ENCODE peak calls at places on chromosome 2, in eight cellular contexts. One of them, this sample, is unnamed.

GRCh38 chr2:2127474-2127873 is 203.6 kb downstream of the MYT1L start:
- DNase-seq in NB4: no peak
- DNase-seq in HepG2: no peak
- DNase-seq in endothelial cell of umbilical vein: no peak
- DNase-seq in H1: no peak
- DNase-seq in HCT116: no peak
- DNase-seq in K562: no peak
- DNase-seq in GM12878: no peak
- DNase-seq in this sample: no peak

GRCh38 chr2:178414266-178415247 is 36.4 kb downstream of the PRKRA start:
- DNase-seq in NB4: peak
- DNase-seq in HCT116: peak
- DNase-seq in GM12878: peak
- DNase-seq in K562: peak
- DNase-seq in endothelial cell of umbilical vein: peak
- DNase-seq in H1: peak
- DNase-seq in HepG2: peak
- DNase-seq in this sample: peak

GRCh38 chr2:9753276-9753600 is 90.0 kb upstream of the TAF1B start:
- DNase-seq in NB4: peak
- DNase-seq in endothelial cell of umbilical vein: peak
- DNase-seq in H1: no peak
- DNase-seq in HepG2: no peak
- DNase-seq in GM12878: peak
- DNase-seq in HCT116: peak
- DNase-seq in K562: peak
- DNase-seq in this sample: peak

GRCh38 chr2:28352104-28352503 is 40.6 kb upstream of the FOSL2 start:
- DNase-seq in HepG2: no peak
- DNase-seq in NB4: no peak
- DNase-seq in GM12878: no peak
- DNase-seq in K562: no peak
- DNase-seq in H1: no peak
- DNase-seq in endothelial cell of umbilical vein: no peak
- DNase-seq in HCT116: no peak
- DNase-seq in this sample: no peak

GRCh38 chr2:188645982-188646381 is 328.2 kb upstream of the COL3A1 start:
- DNase-seq in H1: no peak
- DNase-seq in HCT116: no peak
- DNase-seq in HepG2: no peak
- DNase-seq in endothelial cell of umbilical vein: no peak
- DNase-seq in K562: no peak
- DNase-seq in GM12878: no peak
- DNase-seq in NB4: no peak
- DNase-seq in this sample: no peak

GRCh38 chr2:8310557-8311455 is 371.1 kb upstream of the ID2 start:
- DNase-seq in HCT116: no peak
- DNase-seq in NB4: peak
- DNase-seq in H1: no peak
- DNase-seq in endothelial cell of umbilical vein: no peak
- DNase-seq in HepG2: no peak
- DNase-seq in K562: no peak
- DNase-seq in GM12878: no peak
- DNase-seq in this sample: no peak

GRCh38 chr2:197613509-197613987 is 61.8 kb downstream of the RFTN2 start:
- DNase-seq in HCT116: no peak
- DNase-seq in endothelial cell of umbilical vein: no peak
- DNase-seq in HepG2: peak
- DNase-seq in K562: no peak
- DNase-seq in H1: no peak
- DNase-seq in GM12878: no peak
- DNase-seq in NB4: no peak
- DNase-seq in this sample: no peak

GRCh38 chr2:151842830-151843668 is 14.8 kb upstream of the ARL5A start:
- DNase-seq in HepG2: peak
- DNase-seq in endothelial cell of umbilical vein: no peak
- DNase-seq in NB4: no peak
- DNase-seq in H1: no peak
- DNase-seq in HCT116: no peak
- DNase-seq in GM12878: no peak
- DNase-seq in K562: no peak
- DNase-seq in this sample: no peak

GRCh38 chr2:225615514-225615913 is 216.0 kb downstream of the NYAP2 start:
- DNase-seq in endothelial cell of umbilical vein: no peak
- DNase-seq in K562: no peak
- DNase-seq in HepG2: no peak
- DNase-seq in HCT116: no peak
- DNase-seq in NB4: no peak
- DNase-seq in GM12878: no peak
- DNase-seq in H1: no peak
- DNase-seq in this sample: no peak

GRCh38 chr2:120856421-120856862 is 120.8 kb downstream of the GLI2 start:
- DNase-seq in K562: peak
- DNase-seq in endothelial cell of umbilical vein: no peak
- DNase-seq in H1: no peak
- DNase-seq in GM12878: no peak
- DNase-seq in HepG2: no peak
- DNase-seq in NB4: no peak
- DNase-seq in HCT116: no peak
- DNase-seq in this sample: peak

GRCh38 chr2:146659976-146660375 is 1184.9 kb upstream of the ACVR2A start:
- DNase-seq in HepG2: no peak
- DNase-seq in NB4: no peak
- DNase-seq in H1: no peak
- DNase-seq in GM12878: no peak
- DNase-seq in endothelial cell of umbilical vein: no peak
- DNase-seq in K562: no peak
- DNase-seq in HCT116: no peak
- DNase-seq in this sample: no peak

GRCh38 chr2:194705398-194705797 is 951.6 kb upstream of the SLC39A10 start:
- DNase-seq in endothelial cell of umbilical vein: no peak
- DNase-seq in HepG2: no peak
- DNase-seq in HCT116: no peak
- DNase-seq in K562: no peak
- DNase-seq in H1: no peak
- DNase-seq in NB4: no peak
- DNase-seq in GM12878: no peak
- DNase-seq in this sample: no peak

GRCh38 chr2:37776487-37776886 is 105.0 kb upstream of the CDC42EP3 start:
- DNase-seq in K562: no peak
- DNase-seq in HepG2: no peak
- DNase-seq in endothelial cell of umbilical vein: peak
- DNase-seq in NB4: peak
- DNase-seq in H1: peak
- DNase-seq in GM12878: no peak
- DNase-seq in HCT116: peak
- DNase-seq in this sample: peak

GRCh38 chr2:10580170-10580539 is 109.6 kb downstream of the NOL10 start:
- DNase-seq in NB4: no peak
- DNase-seq in GM12878: no peak
- DNase-seq in H1: no peak
- DNase-seq in HepG2: no peak
- DNase-seq in endothelial cell of umbilical vein: no peak
- DNase-seq in HCT116: no peak
- DNase-seq in K562: no peak
- DNase-seq in this sample: no peak

GRCh38 chr2:127498386-127498785 is 27.9 kb downstream of the IWS1 start:
- DNase-seq in NB4: peak
- DNase-seq in HepG2: peak
- DNase-seq in K562: no peak
- DNase-seq in H1: no peak
- DNase-seq in GM12878: no peak
- DNase-seq in endothelial cell of umbilical vein: no peak
- DNase-seq in HCT116: no peak
- DNase-seq in this sample: peak

GRCh38 chr2:169640104-169640503 is 54.1 kb downstream of the CFAP210 start:
- DNase-seq in endothelial cell of umbilical vein: no peak
- DNase-seq in HepG2: peak
- DNase-seq in H1: no peak
- DNase-seq in GM12878: no peak
- DNase-seq in HCT116: no peak
- DNase-seq in K562: no peak
- DNase-seq in NB4: no peak
- DNase-seq in this sample: no peak
- TF ChIP-seq MAX in endothelial cell of umbilical vein: no peak
- TF ChIP-seq MAX in HepG2: no peak
- TF ChIP-seq MAX in H1: no peak
- TF ChIP-seq MAX in GM12878: no peak
- TF ChIP-seq MAX in HCT116: no peak
- TF ChIP-seq MAX in K562: no peak
- TF ChIP-seq MAX in NB4: no peak
- TF ChIP-seq MAX in this sample: no peak

DNA sequence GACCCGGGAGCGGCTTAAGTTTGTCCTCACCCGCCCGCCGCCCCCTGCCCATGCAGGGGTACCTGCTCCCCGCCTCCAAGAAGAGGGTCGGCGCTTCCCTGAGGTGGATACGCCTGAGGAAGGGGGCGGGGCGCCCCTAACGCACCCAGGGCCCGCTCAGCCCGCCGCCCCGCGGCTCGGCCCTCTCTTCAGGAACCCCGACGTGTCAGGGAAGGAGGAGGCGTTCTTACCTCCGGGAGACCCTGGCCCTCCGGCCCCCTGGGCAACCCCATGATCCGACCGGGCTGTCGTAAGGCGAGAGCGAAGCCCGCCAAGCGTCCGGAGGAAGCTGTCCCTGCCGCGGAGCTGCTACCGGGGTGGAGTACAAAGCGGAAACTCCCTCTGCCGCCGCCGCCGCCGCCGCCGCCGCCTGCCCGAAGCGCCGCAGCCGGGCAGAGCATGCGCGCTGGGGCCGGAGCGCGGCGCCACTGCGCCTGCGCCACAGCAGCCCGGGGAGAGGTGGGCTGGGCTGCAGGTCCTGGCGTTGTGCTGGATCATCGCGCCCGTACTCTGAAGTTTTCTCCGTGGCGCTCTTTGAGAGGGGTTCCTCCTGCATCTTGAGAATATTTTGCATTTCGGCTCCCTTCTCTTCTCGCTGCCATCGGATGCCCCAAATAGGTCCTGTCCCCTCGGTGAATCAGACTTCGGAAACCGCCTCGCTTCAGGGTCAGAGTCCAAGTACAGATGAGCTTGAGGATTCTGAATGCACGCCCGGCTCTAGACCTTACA is at the start of gene CCDC93:
- DNase-seq in HCT116: peak
- DNase-seq in GM12878: peak
- DNase-seq in H1: peak
- DNase-seq in HepG2: peak
- DNase-seq in NB4: peak
- DNase-seq in endothelial cell of umbilical vein: peak
- DNase-seq in K562: peak
- DNase-seq in this sample: peak
- TF ChIP-seq POLR2A in HCT116: peak
- TF ChIP-seq POLR2A in GM12878: peak
- TF ChIP-seq POLR2A in H1: peak
- TF ChIP-seq POLR2A in HepG2: peak
- TF ChIP-seq POLR2A in NB4: peak
- TF ChIP-seq POLR2A in endothelial cell of umbilical vein: peak
- TF ChIP-seq POLR2A in K562: peak
- TF ChIP-seq POLR2A in this sample: peak

GRCh38 chr2:219836647-219837177 is 209.3 kb downstream of the SLC4A3 start:
- DNase-seq in endothelial cell of umbilical vein: no peak
- DNase-seq in GM12878: no peak
- DNase-seq in HepG2: peak
- DNase-seq in H1: no peak
- DNase-seq in HCT116: no peak
- DNase-seq in K562: no peak
- DNase-seq in NB4: peak
- DNase-seq in this sample: peak
- TF ChIP-seq MAX in endothelial cell of umbilical vein: no peak
- TF ChIP-seq MAX in GM12878: no peak
- TF ChIP-seq MAX in HepG2: no peak
- TF ChIP-seq MAX in H1: no peak
- TF ChIP-seq MAX in HCT116: no peak
- TF ChIP-seq MAX in K562: no peak
- TF ChIP-seq MAX in NB4: no peak
- TF ChIP-seq MAX in this sample: no peak

DNA sequence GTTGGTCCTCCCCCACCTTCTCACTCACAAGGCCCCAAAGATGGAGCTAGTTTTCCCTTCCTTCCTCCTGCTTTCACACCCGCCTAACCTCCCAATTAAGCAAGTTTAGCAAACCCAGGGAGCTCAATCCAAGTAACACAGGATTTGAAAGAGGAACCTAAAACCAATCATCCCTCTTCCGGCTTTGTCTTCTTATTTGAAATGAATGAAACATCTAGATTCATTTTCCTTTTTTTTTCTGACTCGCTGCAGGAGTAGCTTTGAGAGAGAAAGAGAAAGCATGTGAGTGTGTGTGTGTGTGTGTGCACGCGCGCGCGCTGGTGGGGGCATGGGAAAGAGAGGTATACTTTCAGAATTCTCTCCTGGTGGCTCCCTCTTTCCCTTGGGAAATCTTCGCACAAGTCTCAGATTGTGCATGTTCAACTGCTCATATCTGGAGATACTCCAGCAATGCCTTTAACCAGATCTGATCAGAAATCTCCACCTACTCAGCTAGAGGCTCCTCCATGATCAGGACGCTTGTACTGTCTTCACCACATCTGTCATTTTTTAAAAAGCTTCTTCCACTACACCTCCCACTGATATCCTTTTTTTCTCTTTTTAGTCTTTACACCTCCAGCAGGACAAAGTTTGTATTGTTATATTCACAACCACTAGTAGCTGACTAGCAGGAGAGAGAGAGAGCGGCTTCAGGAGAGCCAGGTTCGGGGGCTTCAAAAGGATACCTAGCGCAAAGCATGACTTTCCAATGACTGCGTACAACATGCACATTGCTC is 1.6 kb downstream of the SLC8A1 start:
- DNase-seq in GM12878: no peak
- DNase-seq in NB4: peak
- DNase-seq in K562: no peak
- DNase-seq in endothelial cell of umbilical vein: peak
- DNase-seq in HepG2: no peak
- DNase-seq in H1: no peak
- DNase-seq in HCT116: no peak
- DNase-seq in this sample: no peak
- TF ChIP-seq POLR2A in GM12878: no peak
- TF ChIP-seq POLR2A in NB4: no peak
- TF ChIP-seq POLR2A in K562: no peak
- TF ChIP-seq POLR2A in endothelial cell of umbilical vein: no peak
- TF ChIP-seq POLR2A in HepG2: no peak
- TF ChIP-seq POLR2A in H1: no peak
- TF ChIP-seq POLR2A in HCT116: no peak
- TF ChIP-seq POLR2A in this sample: no peak

GRCh38 chr2:208906330-208906729 is 499.7 kb downstream of the PTH2R start:
- DNase-seq in H1: peak
- DNase-seq in GM12878: no peak
- DNase-seq in endothelial cell of umbilical vein: no peak
- DNase-seq in HepG2: no peak
- DNase-seq in NB4: no peak
- DNase-seq in HCT116: no peak
- DNase-seq in K562: no peak
- DNase-seq in this sample: no peak
- TF ChIP-seq MAX in H1: no peak
- TF ChIP-seq MAX in GM12878: no peak
- TF ChIP-seq MAX in endothelial cell of umbilical vein: no peak
- TF ChIP-seq MAX in HepG2: no peak
- TF ChIP-seq MAX in NB4: no peak
- TF ChIP-seq MAX in HCT116: no peak
- TF ChIP-seq MAX in K562: no peak
- TF ChIP-seq MAX in this sample: no peak